ENCODE peak calls at places on chromosomes 12 and 14, in seven cellular contexts. E is adipocyte; T is activated T-cell treated with anti-CD3 and anti-CD28 coated beads for 1 hour; L is lower lobe of right lung; B is caudate nucleus; I is CD4-positive, alpha-beta memory T cell; Q is CD4-positive, alpha-beta T cell. M is an unnamed sample.

GRCh38 chr12:76346798-76347420 is 1.3 kb downstream of the BBS10 start:
- DNase-seq in Q (no peak), B (no peak), I (no peak), E (peak; percentile 80), L (no peak), T (no peak), M (peak; percentile 85)

GRCh38 chr12:104596128-104596799 is 139.5 kb downstream of the CHST11 start:
- DNase-seq in L (no peak), E (peak; percentile 85), I (no peak), B (no peak), T (no peak), Q (no peak), M (peak; percentile 96)

GRCh38 chr12:104354167-104354867 is 50.8 kb downstream of the EID3 start:
- DNase-seq in B (no peak), Q (no peak), L (no peak), T (no peak), E (no peak), I (no peak), M (no peak)

GRCh38 chr12:99600388-99600787 is 47.2 kb upstream of the GARIN6 start:
- DNase-seq in T (no peak), B (no peak), E (no peak), Q (no peak), L (no peak), I (no peak), M (no peak)

GRCh38 chr14:57999471-57999870 is 133.6 kb upstream of the SLC35F4 start:
- DNase-seq in L (no peak), Q (no peak), E (no peak), B (no peak), I (no peak), T (no peak), M (no peak)

GRCh38 chr12:25788707-25789106 is 169.8 kb upstream of the RASSF8 start:
- DNase-seq in Q (no peak), L (no peak), T (no peak), E (no peak), I (no peak), B (no peak), M (no peak)

GRCh38 chr14:36659822-36660735 is 1.6 kb upstream of the PAX9 start:
- DNase-seq in T (no peak), L (no peak), E (peak; percentile 62), B (no peak), I (no peak), Q (no peak), M (no peak)

GRCh38 chr12:89901319-89901718 is 192.7 kb upstream of the ATP2B1 start:
- DNase-seq in T (no peak), B (no peak), L (no peak), I (no peak), E (no peak), Q (no peak), M (no peak)

GRCh38 chr12:66137937-66138336 is 7.4 kb upstream of the LLPH start:
- DNase-seq in T (no peak), E (no peak), I (no peak), L (no peak), Q (no peak), B (no peak), M (no peak)

GRCh38 chr14:103868242-103868897 is 21.0 kb upstream of the PPP1R13B start:
- DNase-seq in Q (no peak), L (no peak), E (no peak), T (no peak), I (no peak), B (no peak), M (no peak)

GRCh38 chr14:104586832-104587620 is 7.5 kb downstream of the C14orf180 start:
- DNase-seq in T (no peak), I (no peak), Q (no peak), L (no peak), B (no peak), E (no peak), M (peak; percentile 39)

GRCh38 chr14:84937044-84937443 is 592.9 kb upstream of the FLRT2 start:
- DNase-seq in Q (no peak), I (no peak), T (no peak), E (no peak), B (no peak), L (no peak), M (no peak)

GRCh38 chr12:66746489-66747201 is 67.8 kb upstream of the GRIP1 start:
- DNase-seq in I (no peak), E (no peak), L (no peak), B (no peak), T (no peak), Q (no peak), M (no peak)

GRCh38 chr12:116015525-116015924 is 262.0 kb downstream of the MED13L start:
- DNase-seq in Q (no peak), L (no peak), I (peak; percentile 11), T (no peak), B (no peak), E (peak; percentile 88), M (peak; percentile 77)

GRCh38 chr12:119803391-119803791 is 73.7 kb downstream of the CIT start:
- DNase-seq in B (no peak), E (peak; percentile 66), Q (no peak), L (no peak), T (no peak), I (no peak), M (peak; percentile 80)

GRCh38 chr14:32004300-32004699 is 72.8 kb upstream of the ARHGAP5 start:
- DNase-seq in B (no peak), I (no peak), L (no peak), Q (no peak), E (no peak), T (no peak), M (peak; percentile 84)

GRCh38 chr14:31297701-31298344 is 90.2 kb upstream of the HECTD1 start:
- DNase-seq in B (no peak), E (no peak), I (no peak), Q (no peak), L (no peak), T (no peak), M (peak; percentile 63)

GRCh38 chr12:130347588-130347987 is 9.9 kb downstream of the PIWIL1 start:
- DNase-seq in I (no peak), L (no peak), T (no peak), E (no peak), B (no peak), Q (no peak), M (no peak)

GRCh38 chr14:103127356-103127755 is 4.1 kb downstream of the TNFAIP2 start:
- DNase-seq in I (no peak), T (no peak), E (no peak), L (peak; percentile 48), B (no peak), Q (no peak), M (no peak)

GRCh38 chr12:5492562-5492961 is 60.7 kb downstream of the NTF3 start:
- DNase-seq in B (no peak), I (no peak), E (no peak), L (no peak), T (no peak), Q (no peak), M (no peak)

GRCh38 chr14:99891266-99891665 is 98.1 kb downstream of the EML1 start:
- DNase-seq in L (no peak), B (no peak), T (no peak), E (no peak), Q (no peak), I (no peak), M (no peak)

GRCh38 chr12:131368073-131369071 is 342.5 kb upstream of the SFSWAP start:
- DNase-seq in B (no peak), I (no peak), Q (no peak), T (no peak), L (peak; percentile 28), E (no peak), M (no peak)

GRCh38 chr12:108511633-108512540 is 3.2 kb upstream of the FICD start:
- DNase-seq in B (peak; percentile 44), E (peak; percentile 86), Q (peak; percentile 75), I (peak; percentile 73), L (peak; percentile 65), T (peak; percentile 71), M (peak; percentile 68)

GRCh38 chr14:99035712-99036593 is 236.0 kb downstream of the BCL11B start:
- DNase-seq in L (peak; percentile 73), I (no peak), E (peak; percentile 98), T (no peak), Q (no peak), B (no peak), M (peak; percentile 99)

GRCh38 chr12:131003676-131004075 is 50.0 kb downstream of the ADGRD1 start:
- DNase-seq in L (no peak), T (no peak), I (no peak), B (no peak), E (no peak), Q (no peak), M (no peak)

GRCh38 chr14:29906256-29906885 is 21.3 kb downstream of the PRKD1 start:
- DNase-seq in B (no peak), L (no peak), Q (no peak), I (no peak), E (peak; percentile 39), T (no peak), M (peak; percentile 70)

GRCh38 chr12:105834496-105834895 is 304.3 kb downstream of the NUAK1 start:
- DNase-seq in I (no peak), L (no peak), T (no peak), Q (no peak), E (no peak), B (no peak), M (no peak)

GRCh38 chr14:23646648-23647549 is 10.7 kb downstream of the DHRS2 start:
- DNase-seq in I (no peak), B (no peak), Q (no peak), L (no peak), E (peak; percentile 16), T (no peak), M (peak; percentile 51)

GRCh38 chr12:124861492-124861891 is 2.2 kb downstream of the SCARB1 start:
- DNase-seq in T (no peak), Q (no peak), B (peak; percentile 69), L (no peak), E (no peak), I (no peak), M (peak; percentile 18)

GRCh38 chr14:28678887-28679286 is 87.7 kb upstream of the FOXG1 start:
- DNase-seq in L (no peak), T (no peak), I (no peak), B (no peak), E (no peak), Q (no peak), M (no peak)

M was measured in GM23248.